ENCODE peak calls at places on chromosomes 12 and 14, in eight cellular contexts. P is lower lobe of right lung, R is AG09309, Z is suprapubic skin, B is uterus, K is HFF-Myc, E is bronchial epithelial cell, T is pancreas. W is an unnamed sample.

GRCh38 chr12:123114305-123115083 is 36.4 kb downstream of the PITPNM2 start:
- DNase-seq in P (no peak), R (no peak), Z (no peak), B (no peak), K (no peak), E (no peak), T (no peak), W (no peak)

GRCh38 chr14:102731101-102731870 is 46.0 kb upstream of the TRAF3 start:
- DNase-seq in P (no peak), R (no peak), Z (no peak), B (no peak), K (no peak), E (no peak), T (no peak), W (no peak)

GRCh38 chr14:83638725-83639124 is 1891.2 kb upstream of the FLRT2 start:
- DNase-seq in P (no peak), R (no peak), Z (no peak), B (no peak), K (no peak), E (no peak), T (no peak), W (no peak)

GRCh38 chr12:60059180-60059579 is 463.4 kb downstream of the SLC16A7 start:
- DNase-seq in P (no peak), R (no peak), Z (no peak), B (no peak), K (no peak), E (no peak), T (no peak), W (no peak)

GRCh38 chr14:54817506-54817905 is 85.1 kb downstream of the GCH1 start:
- DNase-seq in P (no peak), R (no peak), Z (no peak), B (no peak), K (no peak), E (no peak), T (no peak), W (no peak)

GRCh38 chr14:35406811-35407630 is 2.5 kb upstream of the NFKBIA start:
- DNase-seq in P (no peak), R (no peak), Z (no peak), B (no peak), K (no peak), E (peak), T (no peak), W (no peak)

GRCh38 chr12:41437578-41437977 is 249.5 kb downstream of the PDZRN4 start:
- DNase-seq in P (no peak), R (no peak), Z (no peak), B (no peak), K (no peak), E (no peak), T (no peak), W (peak)

GRCh38 chr12:124745891-124746570 is 117.6 kb downstream of the SCARB1 start:
- DNase-seq in P (peak), R (peak), Z (peak), B (peak), K (peak), E (peak), T (peak), W (no peak)

GRCh38 chr14:61103541-61104339 is 122.7 kb downstream of the SLC38A6 start:
- DNase-seq in P (no peak), R (peak), Z (peak), B (peak), K (peak), E (peak), T (no peak), W (peak)

GRCh38 chr12:123034865-123035264 is 54.4 kb downstream of the ARL6IP4 start:
- DNase-seq in P (no peak), R (peak), Z (no peak), B (no peak), K (no peak), E (peak), T (no peak), W (no peak)

GRCh38 chr14:92601131-92601710 is 87.6 kb downstream of the RIN3 start:
- DNase-seq in P (no peak), R (no peak), Z (no peak), B (no peak), K (no peak), E (no peak), T (no peak), W (no peak)

GRCh38 chr12:87596134-87596533 is 433.1 kb downstream of the C12orf50 start:
- DNase-seq in P (no peak), R (no peak), Z (no peak), B (no peak), K (no peak), E (no peak), T (no peak), W (no peak)

GRCh38 chr12:18752280-18752920 is 14.5 kb downstream of the CAPZA3 start:
- DNase-seq in P (no peak), R (peak), Z (no peak), B (no peak), K (peak), E (peak), T (no peak), W (peak)

GRCh38 chr12:57241556-57242310 is 9.3 kb downstream of the STAC3 start:
- DNase-seq in P (no peak), R (no peak), Z (no peak), B (no peak), K (no peak), E (no peak), T (peak), W (no peak)

GRCh38 chr14:65637780-65638179 is 225.2 kb downstream of the FUT8 start:
- DNase-seq in P (no peak), R (no peak), Z (no peak), B (no peak), K (peak), E (peak), T (no peak), W (peak)

GRCh38 chr14:28142400-28143015 is 624.1 kb upstream of the FOXG1 start:
- DNase-seq in P (no peak), R (no peak), Z (no peak), B (no peak), K (no peak), E (peak), T (no peak), W (no peak)
- TF ChIP-seq CTCF in P (no peak), R (no peak), Z (no peak), B (no peak), K (no peak), E (peak), T (no peak), W (peak)

DNA sequence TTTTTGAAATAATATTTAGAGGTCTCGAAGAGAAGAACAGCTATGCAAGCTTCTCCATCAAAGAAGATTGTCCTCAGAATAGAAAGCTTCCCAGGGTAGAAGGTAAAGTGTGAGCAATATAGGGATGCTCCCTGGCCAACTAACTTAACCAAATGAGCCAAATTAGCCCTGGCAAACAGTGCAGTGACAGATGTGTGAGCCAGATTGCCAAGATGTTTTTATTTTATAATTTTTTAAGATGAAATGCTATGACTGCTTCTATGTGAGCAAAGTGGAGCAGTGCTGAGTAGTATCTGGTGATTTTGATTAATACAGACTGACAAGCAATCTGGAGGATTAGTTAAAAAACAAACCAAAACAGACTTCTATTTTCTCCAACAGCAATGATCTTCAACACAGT is 202.1 kb downstream of the NOVA1 start:
- DNase-seq in P (no peak), R (no peak), Z (no peak), B (no peak), K (no peak), E (no peak), T (no peak), W (no peak)
- H3K4me3 ChIP-seq in P (no peak), R (no peak), Z (no peak), B (no peak), K (no peak), E (no peak), T (no peak), W (no peak)

DNA sequence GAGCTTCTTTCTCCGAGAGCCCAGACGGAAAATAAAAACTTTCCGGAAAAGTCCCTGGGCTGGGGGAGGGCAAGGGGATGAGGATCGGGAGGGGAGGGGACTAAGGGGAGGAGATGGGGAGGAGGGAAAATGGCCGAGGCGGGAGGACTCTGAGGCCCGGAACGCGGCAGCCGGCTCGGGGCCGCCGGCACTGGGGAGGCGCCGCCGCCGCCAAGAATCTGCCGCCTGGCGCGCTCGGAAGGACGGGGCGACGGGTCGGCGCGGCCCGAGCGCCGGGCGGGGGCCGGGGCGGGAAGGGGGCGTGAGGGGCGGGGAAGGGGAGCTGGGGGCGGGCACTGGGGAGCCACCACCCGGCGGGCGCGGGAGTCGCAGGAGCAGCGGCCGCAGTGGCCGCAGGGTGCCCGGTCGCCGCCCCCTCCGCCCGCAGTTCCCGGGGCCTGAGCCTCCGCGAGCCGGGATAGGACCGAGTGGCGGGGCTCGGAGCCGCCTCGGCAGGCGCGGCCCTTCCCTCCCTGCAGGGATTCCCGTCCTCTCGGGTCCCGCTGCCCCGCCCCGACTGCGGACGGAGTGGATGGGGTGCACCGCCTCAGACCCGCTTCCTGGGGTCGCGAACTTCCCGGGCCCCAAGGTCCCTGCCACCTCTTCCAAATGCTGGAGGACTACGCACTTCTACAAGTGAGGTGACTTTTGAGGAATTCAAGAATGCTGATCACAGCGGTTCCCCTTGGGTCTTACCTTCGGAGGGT is at the start of gene PRKD1:
- DNase-seq in P (peak), R (no peak), Z (no peak), B (peak), K (no peak), E (no peak), T (peak), W (no peak)
- TF ChIP-seq CTCF in P (peak), R (no peak), Z (no peak), B (no peak), K (no peak), E (peak), T (no peak), W (no peak)

GRCh38 chr12:89355243-89356068 is 3.2 kb upstream of the DUSP6 start:
- DNase-seq in P (no peak), R (no peak), Z (no peak), B (no peak), K (no peak), E (no peak), T (no peak), W (no peak)
- H3K4me3 ChIP-seq in P (peak), R (no peak), Z (peak), B (no peak), K (peak), E (peak), T (peak), W (peak)

GRCh38 chr12:50103767-50104321 is at the start of gene GPD1:
- DNase-seq in P (peak), R (no peak), Z (no peak), B (peak), K (no peak), E (peak), T (peak), W (no peak)
- TF ChIP-seq CTCF in P (no peak), R (no peak), Z (no peak), B (no peak), K (no peak), E (no peak), T (no peak), W (no peak)

DNA sequence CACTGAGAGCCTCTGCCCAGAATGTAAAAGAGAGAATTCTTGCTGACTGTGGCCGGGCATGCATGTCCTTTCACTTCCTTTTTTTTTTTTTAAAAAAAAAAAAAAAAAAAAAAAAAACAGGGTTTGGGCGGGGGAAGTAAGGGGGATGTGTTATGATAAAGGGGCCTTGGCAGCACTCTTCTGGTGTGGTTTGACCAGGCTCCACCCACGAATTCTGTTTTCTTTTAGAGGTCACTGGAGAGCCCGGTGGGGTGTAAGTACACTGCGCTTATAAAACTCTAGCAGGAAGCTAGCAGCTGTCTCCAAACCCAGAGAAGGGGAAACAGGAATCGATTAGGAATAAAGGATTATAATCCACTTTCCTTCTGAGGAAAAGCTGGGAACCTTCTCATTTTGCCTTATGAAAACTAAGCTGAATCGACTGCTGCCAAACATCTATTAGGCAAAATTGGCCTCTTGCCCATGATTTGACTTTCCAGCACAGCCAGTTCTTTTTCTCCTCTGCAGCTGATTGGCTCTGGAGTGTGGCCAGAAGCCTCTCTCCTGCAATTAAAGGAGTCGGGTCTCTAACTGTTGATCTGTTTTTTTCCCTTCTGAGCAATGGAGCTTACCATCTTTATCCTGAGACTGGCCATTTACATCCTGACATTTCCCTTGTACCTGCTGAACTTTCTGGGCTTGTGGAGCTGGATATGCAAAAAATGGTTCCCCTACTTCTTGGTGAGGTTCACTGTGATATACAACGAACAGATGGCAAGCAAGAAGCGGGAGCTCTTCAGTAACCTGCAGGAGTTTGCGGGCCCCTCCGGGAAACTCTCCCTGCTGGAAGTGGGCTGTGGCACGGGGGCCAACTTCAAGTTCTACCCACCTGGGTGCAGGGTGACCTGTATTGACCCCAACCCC is 27.7 kb upstream of the HIGD1C start:
- DNase-seq in P (peak), R (peak), Z (peak), B (peak), K (peak), E (peak), T (peak), W (peak)
- H3K4me3 ChIP-seq in P (peak), R (peak), Z (peak), B (peak), K (peak), E (peak), T (peak), W (peak)

DNA sequence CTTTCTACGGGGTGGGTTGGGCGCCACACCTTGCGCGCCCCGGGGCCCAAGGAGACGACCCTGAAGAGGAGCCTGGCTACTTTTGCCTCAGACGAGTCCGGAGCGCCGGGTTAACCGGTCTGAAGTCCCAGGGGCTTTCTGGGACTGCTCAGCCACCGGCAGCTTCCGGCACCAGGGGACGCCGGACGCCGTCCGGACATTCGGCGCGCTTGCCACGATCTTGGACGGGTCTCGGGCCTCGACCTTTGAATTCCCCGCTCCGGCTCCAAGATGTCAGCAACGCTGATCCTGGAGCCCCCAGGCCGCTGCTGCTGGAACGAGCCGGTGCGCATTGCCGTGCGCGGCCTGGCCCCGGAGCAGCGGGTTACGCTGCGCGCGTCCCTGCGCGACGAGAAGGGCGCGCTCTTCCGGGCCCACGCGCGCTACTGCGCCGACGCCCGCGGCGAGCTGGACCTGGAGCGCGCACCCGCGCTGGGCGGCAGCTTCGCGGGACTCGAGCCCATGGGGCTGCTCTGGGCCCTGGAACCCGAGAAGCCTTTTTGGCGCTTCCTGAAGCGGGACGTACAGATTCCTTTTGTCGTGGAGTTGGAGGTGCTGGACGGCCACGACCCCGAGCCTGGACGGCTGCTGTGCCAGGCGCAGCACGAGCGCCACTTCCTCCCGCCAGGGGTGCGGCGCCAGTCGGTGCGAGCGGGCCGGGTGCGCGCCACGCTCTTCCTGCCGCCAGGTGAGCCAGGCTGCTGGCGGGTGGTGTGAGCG is at the start of gene ACOT4:
- DNase-seq in P (peak), R (no peak), Z (no peak), B (no peak), K (no peak), E (no peak), T (peak), W (no peak)
- TF ChIP-seq CTCF in P (peak), R (no peak), Z (no peak), B (no peak), K (no peak), E (peak), T (no peak), W (no peak)

GRCh38 chr12:53217930-53218307 is 10.9 kb upstream of the ITGB7 start:
- DNase-seq in P (peak), R (no peak), Z (no peak), B (no peak), K (no peak), E (no peak), T (no peak), W (no peak)
- H3K4me3 ChIP-seq in P (peak), R (peak), Z (peak), B (peak), K (peak), E (no peak), T (no peak), W (no peak)

W was measured in epithelial cell of proximal tubule.